ENCODE peak calls at places on chromosomes 11 and 22, in seven cellular contexts. S is T-helper 17 cell, K is stromal cell of bone marrow, R is RKO, P is NCI-H526, Q is epithelial cell of esophagus, L is RCC 7860. E is an unnamed sample.
A peak's percentile ranks its signal among the peaks of the same experiment; 100 is the strongest.

GRCh38 chr22:21009638-21010425 is 5.1 kb upstream of the P2RX6 start:
- DNase-seq in S (no peak), K (no peak), R (peak; percentile 68), P (no peak), Q (peak; percentile 82), L (no peak), E (no peak)

GRCh38 chr11:69711824-69712801 is 8.3 kb upstream of the FGF19 start:
- DNase-seq in S (no peak), K (no peak), R (no peak), P (no peak), Q (no peak), L (no peak), E (no peak)

GRCh38 chr11:122617926-122618325 is 37.6 kb upstream of the UBASH3B start:
- DNase-seq in S (no peak), K (no peak), R (no peak), P (no peak), Q (no peak), L (peak; percentile 29), E (no peak)

GRCh38 chr11:118629761-118630661 is 22.6 kb downstream of the PHLDB1 start:
- DNase-seq in S (no peak), K (no peak), R (no peak), P (no peak), Q (peak; percentile 65), L (no peak), E (no peak)

GRCh38 chr11:96137357-96137756 is 205.6 kb downstream of the MAML2 start:
- DNase-seq in S (no peak), K (no peak), R (no peak), P (no peak), Q (no peak), L (no peak), E (no peak)

GRCh38 chr22:46794067-46794466 is 31.6 kb downstream of the TBC1D22A start:
- DNase-seq in S (no peak), K (no peak), R (no peak), P (no peak), Q (no peak), L (no peak), E (no peak)

GRCh38 chr11:27963370-27963769 is 144.6 kb downstream of the KIF18A start:
- DNase-seq in S (no peak), K (no peak), R (no peak), P (no peak), Q (no peak), L (no peak), E (no peak)

GRCh38 chr22:25054943-25055511 is 102.5 kb downstream of the KIAA1671 start:
- DNase-seq in S (no peak), K (no peak), R (no peak), P (no peak), Q (peak; percentile 54), L (no peak), E (no peak)

GRCh38 chr11:2932850-2933251 is 3.6 kb upstream of the PHLDA2 start:
- DNase-seq in S (no peak), K (no peak), R (peak; percentile 38), P (no peak), Q (peak; percentile 69), L (peak; percentile 78), E (no peak)